ENCODE peak calls at places on chromosomes 6 and 20, in five cellular contexts. X, T, N, J and C are unnamed samples.

GRCh38 chr20:4709261-4710105 is 12.2 kb upstream of the PRND start:
- DNase-seq in X (no peak), T (no peak), N (peak; percentile 72), J (no peak), C (no peak)

GRCh38 chr6:105424177-105424783 is 21.4 kb upstream of the PREP start:
- DNase-seq in X (peak; percentile 6), T (no peak), N (no peak), J (peak; percentile 62), C (peak; percentile 57)

GRCh38 chr20:38864662-38865061 is 59.2 kb downstream of the PPP1R16B start:
- DNase-seq in X (no peak), T (peak; percentile 47), N (no peak), J (no peak), C (no peak)

GRCh38 chr6:142523485-142523884 is 221.7 kb downstream of the ADGRG6 start:
- DNase-seq in X (no peak), T (no peak), N (no peak), J (no peak), C (no peak)

GRCh38 chr6:162728706-162729105 is 932 bp downstream of the PACRG start:
- DNase-seq in X (no peak), T (no peak), N (no peak), J (no peak), C (no peak)

GRCh38 chr20:33944914-33945313 is 48.8 kb upstream of the RALY start:
- DNase-seq in X (no peak), T (no peak), N (no peak), J (no peak), C (no peak)

GRCh38 chr6:73985891-73986290 is 289.9 kb downstream of the CD109 start:
- DNase-seq in X (no peak), T (no peak), N (no peak), J (no peak), C (peak; percentile 26)

GRCh38 chr20:61391812-61392520 is 139.9 kb downstream of the CDH4 start:
- DNase-seq in X (no peak), T (no peak), N (no peak), J (no peak), C (no peak)

GRCh38 chr6:38708483-38708882 is 5.5 kb upstream of the GLO1 start:
- DNase-seq in X (no peak), T (no peak), N (no peak), J (no peak), C (no peak)

GRCh38 chr6:131136021-131136847 is 967 bp downstream of the AKAP7 start:
- DNase-seq in X (no peak), T (no peak), N (no peak), J (no peak), C (peak; percentile 71)

GRCh38 chr6:37985355-37985754 is 165.8 kb downstream of the ZFAND3 start:
- DNase-seq in X (no peak), T (no peak), N (no peak), J (no peak), C (no peak)

GRCh38 chr6:131225959-131226358 is 90.7 kb downstream of the AKAP7 start:
- DNase-seq in X (no peak), T (no peak), N (no peak), J (no peak), C (no peak)

GRCh38 chr20:47031821-47032220 is 137.2 kb downstream of the EYA2 start:
- DNase-seq in X (no peak), T (no peak), N (no peak), J (peak; percentile 35), C (no peak)